ENCODE peak calls at places on chromosomes 7 and 10, in four cellular contexts. B, A, X and L are unnamed samples.

GRCh38 chr7:17402628-17403278 is 104.3 kb downstream of the AHR start:
- DNase-seq in B (no peak), A (no peak), X (no peak), L (no peak)

GRCh38 chr7:41333506-41333905 is 369.4 kb downstream of the INHBA start:
- DNase-seq in B (no peak), A (no peak), X (no peak), L (no peak)

GRCh38 chr10:7411671-7412481 is 1.0 kb upstream of the SFMBT2 start:
- DNase-seq in B (no peak), A (peak; percentile 38), X (no peak), L (peak; percentile 36)

GRCh38 chr7:44221231-44221791 is 20.5 kb downstream of the YKT6 start:
- DNase-seq in B (peak; percentile 62), A (peak; percentile 79), X (no peak), L (peak; percentile 17)

GRCh38 chr10:92240289-92241157 is 50.4 kb downstream of the CPEB3 start:
- DNase-seq in B (peak; percentile 57), A (peak; percentile 76), X (no peak), L (peak; percentile 19)

GRCh38 chr10:14578060-14578952 is 196.4 kb downstream of the FAM107B start:
- DNase-seq in B (no peak), A (no peak), X (no peak), L (no peak)

GRCh38 chr7:30816291-30817059 is 45.3 kb downstream of the MINDY4 start:
- DNase-seq in B (no peak), A (no peak), X (no peak), L (no peak)

GRCh38 chr7:147833549-147833948 is 757.0 kb upstream of the C7orf33 start:
- DNase-seq in B (no peak), A (no peak), X (no peak), L (peak; percentile 13)

GRCh38 chr7:130662426-130662825 is 6.1 kb downstream of the COPG2 start:
- DNase-seq in B (no peak), A (no peak), X (no peak), L (no peak)

GRCh38 chr7:101129603-101130117 is 2.8 kb downstream of the SERPINE1 start:
- DNase-seq in B (no peak), A (no peak), X (no peak), L (no peak)

GRCh38 chr10:100009283-100009792 is 409 bp downstream of the DNMBP start:
- DNase-seq in B (peak; percentile 15), A (no peak), X (no peak), L (no peak)

GRCh38 chr7:149188637-149189259 is 6.6 kb upstream of the ZNF282 start:
- DNase-seq in B (peak; percentile 52), A (peak; percentile 48), X (no peak), L (no peak)

GRCh38 chr10:96767611-96768010 is 47.3 kb upstream of the PIK3AP1 start:
- DNase-seq in B (no peak), A (no peak), X (no peak), L (no peak)

GRCh38 chr10:96218826-96219225 is 52.5 kb downstream of the BLNK start:
- DNase-seq in B (no peak), A (no peak), X (no peak), L (no peak)

GRCh38 chr7:14191686-14192098 is 202.2 kb upstream of the ETV1 start:
- DNase-seq in B (no peak), A (no peak), X (no peak), L (no peak)

GRCh38 chr10:36344240-36344639 is 702.1 kb upstream of the FZD8 start:
- DNase-seq in B (no peak), A (no peak), X (no peak), L (no peak)

GRCh38 chr7:24981544-24981951 is 1.6 kb upstream of the OSBPL3 start:
- DNase-seq in B (no peak), A (peak; percentile 70), X (no peak), L (peak; percentile 32)

GRCh38 chr10:76034236-76035009 is 603.0 kb downstream of the LRMDA start:
- DNase-seq in B (no peak), A (peak; percentile 76), X (no peak), L (no peak)

GRCh38 chr7:52475192-52475591 is 560.2 kb upstream of the POM121L12 start:
- DNase-seq in B (no peak), A (peak; percentile 68), X (no peak), L (no peak)

GRCh38 chr7:115499966-115500365 is 530.6 kb downstream of the TFEC start:
- DNase-seq in B (no peak), A (no peak), X (no peak), L (no peak)

GRCh38 chr7:101792051-101792651 is 25.3 kb upstream of the CUX1 start:
- DNase-seq in B (no peak), A (peak; percentile 78), X (no peak), L (no peak)

GRCh38 chr7:4272141-4272540 is 410.0 kb upstream of the FOXK1 start:
- DNase-seq in B (no peak), A (no peak), X (no peak), L (no peak)

GRCh38 chr10:75493464-75493863 is 62.0 kb downstream of the LRMDA start:
- DNase-seq in B (no peak), A (no peak), X (no peak), L (no peak)

GRCh38 chr7:78493383-78493782 is 694.8 kb downstream of the PHTF2 start:
- DNase-seq in B (no peak), A (no peak), X (no peak), L (no peak)

GRCh38 chr10:110471566-110472139 is 26.1 kb upstream of the DUSP5 start:
- DNase-seq in B (no peak), A (no peak), X (no peak), L (no peak)
- TF ChIP-seq USF2 in B (no peak), A (no peak), X (no peak), L (no peak)

GRCh38 chr10:60955321-60955720 is 11.3 kb upstream of the RHOBTB1 start:
- DNase-seq in B (no peak), A (no peak), X (no peak), L (no peak)

GRCh38 chr10:60954045-60954444 is 10.1 kb upstream of the RHOBTB1 start:
- DNase-seq in B (no peak), A (no peak), X (no peak), L (no peak)

GRCh38 chr10:60953420-60953819 is 9.4 kb upstream of the RHOBTB1 start:
- DNase-seq in B (no peak), A (no peak), X (no peak), L (no peak)

GRCh38 chr10:60957667-60958221 is 13.8 kb upstream of the RHOBTB1 start:
- DNase-seq in B (no peak), A (peak; percentile 42), X (no peak), L (no peak)

DNA sequence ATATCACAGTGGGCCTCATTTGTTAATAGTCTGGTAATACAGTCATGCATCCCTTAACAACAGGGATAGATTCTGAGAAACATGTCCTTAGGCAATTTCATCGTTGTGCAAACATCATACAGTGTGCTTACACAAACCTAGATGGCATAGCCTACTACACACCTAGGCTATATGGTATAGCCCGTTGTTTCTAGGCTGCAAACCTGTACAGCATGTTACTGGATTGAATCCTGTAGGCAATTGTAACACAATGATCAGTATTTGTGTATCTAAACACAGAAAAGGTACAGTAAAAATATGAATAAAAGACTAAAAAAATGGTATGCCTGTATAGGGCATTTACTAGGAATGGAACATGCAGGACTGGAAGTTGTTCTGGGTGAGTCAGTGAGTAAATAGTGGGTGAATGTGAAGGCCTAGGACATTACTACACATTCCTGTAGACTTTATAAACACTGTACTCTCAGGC is 12.0 kb upstream of the RHOBTB1 start:
- DNase-seq in B (no peak), A (no peak), X (no peak), L (no peak)
- TF ChIP-seq TEAD4 in B (no peak), A (no peak), X (no peak), L (no peak)

GRCh38 chr7:158284617-158285382 is 302.8 kb downstream of the PTPRN2 start:
- DNase-seq in B (no peak), A (no peak), X (no peak), L (no peak)
- TF ChIP-seq USF2 in B (no peak), A (no peak), X (no peak), L (no peak)

GRCh38 chr7:54932818-54933543 is 85.8 kb upstream of the EGFR start:
- DNase-seq in B (no peak), A (peak; percentile 96), X (peak; percentile 21), L (peak; percentile 77)
- TF ChIP-seq TEAD4 in B (no peak), A (peak; percentile 20), X (peak; percentile 79), L (no peak)

GRCh38 chr10:85607296-85607695 is 759.3 kb downstream of the GRID1 start:
- DNase-seq in B (no peak), A (no peak), X (no peak), L (no peak)

GRCh38 chr10:85611093-85611740 is 755.4 kb downstream of the GRID1 start:
- DNase-seq in B (no peak), A (no peak), X (no peak), L (no peak)

GRCh38 chr10:85610381-85611092 is 756.1 kb downstream of the GRID1 start:
- DNase-seq in B (no peak), A (no peak), X (no peak), L (no peak)

GRCh38 chr10:85608706-85609105 is 757.9 kb downstream of the GRID1 start:
- DNase-seq in B (no peak), A (no peak), X (no peak), L (no peak)

DNA sequence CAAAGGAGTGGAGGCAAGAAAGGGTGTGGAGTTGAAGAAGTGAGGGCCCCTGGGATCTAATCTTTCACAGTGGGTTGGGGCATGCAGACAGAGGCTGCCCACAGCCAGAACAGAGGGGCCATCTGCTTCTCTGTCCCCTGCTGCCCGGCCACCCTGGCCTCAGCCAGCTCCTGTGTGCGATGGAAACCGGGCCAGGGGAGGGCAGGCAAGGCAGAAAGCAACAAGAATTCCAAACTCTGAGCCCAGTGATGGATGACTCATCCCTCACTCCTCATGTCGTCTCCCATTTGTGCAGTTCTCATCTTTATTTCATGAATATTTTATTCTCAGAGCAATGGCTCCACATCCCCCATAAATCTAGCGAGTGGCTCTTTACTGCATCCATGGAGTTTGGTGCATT is 757.1 kb downstream of the GRID1 start:
- DNase-seq in B (no peak), A (no peak), X (no peak), L (no peak)
- TF ChIP-seq USF2 in B (no peak), A (no peak), X (no peak), L (no peak)

GRCh38 chr10:56316603-56317002 is 44.5 kb downstream of the ZWINT start:
- DNase-seq in B (no peak), A (no peak), X (no peak), L (no peak)

GRCh38 chr10:56318816-56319215 is 42.2 kb downstream of the ZWINT start:
- DNase-seq in B (no peak), A (no peak), X (no peak), L (no peak)

GRCh38 chr10:56319386-56319785 is 41.7 kb downstream of the ZWINT start:
- DNase-seq in B (no peak), A (no peak), X (no peak), L (no peak)

GRCh38 chr10:56317603-56318002 is 43.5 kb downstream of the ZWINT start:
- DNase-seq in B (no peak), A (no peak), X (no peak), L (no peak)
- TF ChIP-seq TEAD4 in B (no peak), A (no peak), X (no peak), L (no peak)

GRCh38 chr10:87684001-87684628 is 24.4 kb downstream of the PAPSS2 start:
- DNase-seq in B (no peak), A (no peak), X (no peak), L (no peak)
- TF ChIP-seq USF2 in B (no peak), A (no peak), X (no peak), L (no peak)

GRCh38 chr10:105029285-105029684 is 388.2 kb downstream of the SORCS3 start:
- DNase-seq in B (no peak), A (peak; percentile 34), X (no peak), L (no peak)
- TF ChIP-seq TEAD4 in B (no peak), A (no peak), X (no peak), L (no peak)